ENCODE peak calls at places on chromosomes 13 and 19, in eight cellular contexts. H is stimulated activated CD8-positive, alpha-beta memory T cell treated with anti-CD3 and anti-CD28 coated beads, Interleukin-7, amount 100 ng/mL, for 1 hour; C is activated CD8-positive, alpha-beta memory T cell treated with anti-CD3 and anti-CD28 coated beads for 48 hours; Q is NCI-H187; E is neural crest cell; N is WERI-Rb-1; T is amygdala; K is activated T-cell treated with anti-CD3 and anti-CD28 coated beads, Interleukin-2, amount 50 U/mL, for 72 hours. J is an unnamed sample.

GRCh38 chr19:7927605-7928333 is 1.8 kb upstream of the CTXN1 start:
- DNase-seq in H (no peak), C (no peak), Q (no peak), E (no peak), N (no peak), T (no peak), K (no peak), J (no peak)

GRCh38 chr13:108643646-108644353 is 14.4 kb downstream of the MYO16 start:
- DNase-seq in H (no peak), C (no peak), Q (no peak), E (no peak), N (no peak), T (no peak), K (no peak), J (no peak)

GRCh38 chr19:2215281-2215751 is 20.8 kb downstream of the PLEKHJ1 start:
- DNase-seq in H (no peak), C (no peak), Q (peak), E (no peak), N (no peak), T (no peak), K (no peak), J (no peak)

GRCh38 chr13:24747248-24748151 is 16.5 kb upstream of the RNF17 start:
- DNase-seq in H (no peak), C (no peak), Q (no peak), E (no peak), N (peak), T (no peak), K (peak), J (no peak)

GRCh38 chr13:65468628-65469027 is 1761.5 kb downstream of the PCDH9 start:
- DNase-seq in H (no peak), C (no peak), Q (no peak), E (no peak), N (no peak), T (no peak), K (no peak), J (no peak)

GRCh38 chr13:41075034-41075433 is 13.7 kb downstream of the WBP4 start:
- DNase-seq in H (no peak), C (no peak), Q (no peak), E (no peak), N (no peak), T (no peak), K (no peak), J (peak)

GRCh38 chr13:75963318-75963717 is 327.2 kb downstream of the LMO7 start:
- DNase-seq in H (no peak), C (no peak), Q (no peak), E (no peak), N (no peak), T (no peak), K (no peak), J (no peak)

GRCh38 chr19:49704888-49705642 is 14.1 kb downstream of the CPT1C start:
- DNase-seq in H (no peak), C (no peak), Q (no peak), E (no peak), N (no peak), T (no peak), K (no peak), J (no peak)

GRCh38 chr13:113387396-113387795 is 23.5 kb upstream of the GRTP1 start:
- DNase-seq in H (no peak), C (no peak), Q (no peak), E (no peak), N (no peak), T (no peak), K (no peak), J (no peak)

GRCh38 chr13:106276876-106277275 is 258.6 kb downstream of the EFNB2 start:
- DNase-seq in H (no peak), C (no peak), Q (no peak), E (no peak), N (no peak), T (no peak), K (no peak), J (no peak)

GRCh38 chr13:113852536-113853517 is 11.0 kb downstream of the GAS6 start:
- DNase-seq in H (no peak), C (no peak), Q (no peak), E (no peak), N (peak), T (no peak), K (no peak), J (no peak)

GRCh38 chr13:46648166-46648607 is 95.2 kb downstream of the LRCH1 start:
- DNase-seq in H (no peak), C (no peak), Q (peak), E (peak), N (peak), T (no peak), K (no peak), J (peak)

GRCh38 chr19:33487901-33488817 is 33.4 kb downstream of the PEPD start:
- DNase-seq in H (no peak), C (no peak), Q (no peak), E (no peak), N (no peak), T (no peak), K (no peak), J (no peak)

GRCh38 chr13:63449549-63449948 is 2033.9 kb upstream of the PCDH20 start:
- DNase-seq in H (no peak), C (no peak), Q (no peak), E (no peak), N (no peak), T (no peak), K (no peak), J (no peak)

GRCh38 chr19:55446060-55446459 is 3.0 kb upstream of the SHISA7 start:
- DNase-seq in H (no peak), C (no peak), Q (peak), E (no peak), N (no peak), T (no peak), K (no peak), J (no peak)

GRCh38 chr13:94415484-94415883 is 64.0 kb downstream of the DCT start:
- DNase-seq in H (no peak), C (no peak), Q (peak), E (no peak), N (peak), T (no peak), K (no peak), J (no peak)

GRCh38 chr19:21751379-21751778 is 16.0 kb downstream of the ZNF100 start:
- DNase-seq in H (no peak), C (no peak), Q (no peak), E (no peak), N (no peak), T (no peak), K (no peak), J (no peak)

GRCh38 chr19:55086730-55087541 is 11.3 kb downstream of the EPS8L1 start:
- DNase-seq in H (no peak), C (no peak), Q (peak), E (peak), N (peak), T (peak), K (peak), J (peak)

GRCh38 chr13:105474983-105475382 is 1060.5 kb downstream of the EFNB2 start:
- DNase-seq in H (no peak), C (no peak), Q (no peak), E (no peak), N (no peak), T (no peak), K (no peak), J (no peak)

GRCh38 chr19:11410682-11411081 is 8.4 kb downstream of the RGL3 start:
- DNase-seq in H (no peak), C (no peak), Q (no peak), E (no peak), N (no peak), T (no peak), K (no peak), J (no peak)

GRCh38 chr13:63304497-63304896 is 1888.8 kb upstream of the PCDH20 start:
- DNase-seq in H (no peak), C (no peak), Q (no peak), E (no peak), N (no peak), T (no peak), K (no peak), J (no peak)

GRCh38 chr19:14450168-14450874 is 17.2 kb downstream of the PKN1 start:
- DNase-seq in H (no peak), C (peak), Q (no peak), E (no peak), N (peak), T (no peak), K (peak), J (no peak)

J was measured in NCI-H1694 treated with DMSO at 0.1 percent for 48 hours.